ENCODE peak calls at places on chromosome 2, in ten cellular contexts. T is tibial nerve; O is K562; C is H1; Y is left ventricle myocardium inferior; D is GM23248; Z is A549; G is coronary artery; R is CD8-positive, alpha-beta T cell; V is uterus. W is an unnamed sample.

GRCh38 chr2:190407246-190407661 is 901 bp upstream of the MFSD6 start:
- DNase-seq in C (no peak), Y (no peak), O (no peak), Z (no peak), V (no peak), R (peak; percentile 87), D (no peak), T (no peak), G (no peak), W (no peak)

GRCh38 chr2:138581909-138582308 is 80.3 kb downstream of the SPOPL start:
- DNase-seq in V (no peak), D (no peak), R (no peak), G (no peak), Z (no peak), O (no peak), C (no peak), Y (no peak), T (no peak), W (no peak)

GRCh38 chr2:85111819-85112281 is 21.3 kb upstream of the TCF7L1 start:
- DNase-seq in Z (no peak), O (no peak), G (no peak), Y (no peak), T (no peak), C (no peak), D (peak; percentile 87), V (no peak), R (no peak), W (no peak)

GRCh38 chr2:20467789-20468548 is 21.1 kb downstream of the RHOB start:
- DNase-seq in T (no peak), V (no peak), Z (no peak), G (peak; percentile 31), C (no peak), Y (no peak), D (no peak), R (no peak), O (no peak), W (no peak)

GRCh38 chr2:174544156-174544555 is 53.4 kb downstream of the WIPF1 start:
- DNase-seq in R (no peak), C (no peak), O (no peak), D (no peak), T (no peak), Z (no peak), Y (no peak), V (no peak), G (no peak), W (peak; percentile 93)

GRCh38 chr2:163312723-163313122 is 423.1 kb downstream of the FIGN start:
- DNase-seq in T (no peak), D (no peak), Y (no peak), G (no peak), Z (no peak), O (no peak), C (no peak), R (no peak), V (no peak), W (no peak)

GRCh38 chr2:240959214-240959940 is 39.0 kb upstream of the SNED1 start:
- DNase-seq in R (no peak), C (no peak), Y (no peak), D (no peak), G (peak; percentile 65), T (peak; percentile 12), V (no peak), Z (no peak), O (no peak), W (peak; percentile 4)

GRCh38 chr2:85887566-85888019 is 1.2 kb downstream of the ST3GAL5 start:
- DNase-seq in V (peak; percentile 52), Z (peak; percentile 43), O (no peak), G (no peak), R (peak; percentile 63), C (no peak), T (peak; percentile 27), D (peak; percentile 84), Y (peak; percentile 57), W (peak; percentile 83)

DNA sequence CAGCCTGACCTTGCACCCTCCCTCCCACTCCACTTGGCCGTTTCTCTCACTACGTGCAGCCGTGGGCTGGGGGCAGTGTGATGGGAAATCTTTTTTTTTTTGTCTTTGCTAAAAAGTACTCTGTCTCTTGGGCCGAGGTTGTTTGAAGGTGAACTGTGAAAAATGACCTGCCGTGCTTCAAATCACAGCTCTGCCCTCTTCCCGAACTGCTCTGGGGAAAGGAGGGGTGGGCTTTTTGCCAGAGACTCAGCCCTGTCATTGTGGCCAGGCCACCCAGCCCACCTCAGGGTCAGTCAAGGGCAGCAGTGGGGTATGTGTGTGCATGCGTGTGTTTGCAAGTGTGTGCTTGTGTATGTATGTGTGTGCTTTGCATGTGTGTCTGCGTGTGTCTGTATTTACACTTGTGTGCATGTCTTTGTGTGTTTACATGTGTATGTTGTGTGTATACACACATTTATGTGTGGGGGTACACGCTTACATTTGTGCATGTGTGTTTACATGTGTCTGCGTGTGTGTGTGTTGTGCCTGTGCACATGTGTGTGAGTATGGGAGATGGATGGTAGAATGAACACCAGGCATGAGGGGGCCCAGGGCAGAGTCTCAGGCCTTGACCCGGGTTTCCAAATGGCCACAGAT is 61.3 kb upstream of the HAAO start:
- DNase-seq in G (no peak), Y (no peak), D (no peak), T (no peak), V (no peak), O (no peak), C (no peak), Z (no peak), R (no peak), W (no peak)
- H3K27ac ChIP-seq in G (peak overlapping the region; percentile 82), Y (peak overlapping the region; percentile 81), D (peak overlapping the region; percentile 49), T (peak overlapping the region; percentile 77), V (peak overlapping the region; percentile 83), O (no peak overlapping the region), C (no peak overlapping the region), Z (no peak overlapping the region), R (no peak overlapping the region), W (peak overlapping the region; percentile 48)

DNA sequence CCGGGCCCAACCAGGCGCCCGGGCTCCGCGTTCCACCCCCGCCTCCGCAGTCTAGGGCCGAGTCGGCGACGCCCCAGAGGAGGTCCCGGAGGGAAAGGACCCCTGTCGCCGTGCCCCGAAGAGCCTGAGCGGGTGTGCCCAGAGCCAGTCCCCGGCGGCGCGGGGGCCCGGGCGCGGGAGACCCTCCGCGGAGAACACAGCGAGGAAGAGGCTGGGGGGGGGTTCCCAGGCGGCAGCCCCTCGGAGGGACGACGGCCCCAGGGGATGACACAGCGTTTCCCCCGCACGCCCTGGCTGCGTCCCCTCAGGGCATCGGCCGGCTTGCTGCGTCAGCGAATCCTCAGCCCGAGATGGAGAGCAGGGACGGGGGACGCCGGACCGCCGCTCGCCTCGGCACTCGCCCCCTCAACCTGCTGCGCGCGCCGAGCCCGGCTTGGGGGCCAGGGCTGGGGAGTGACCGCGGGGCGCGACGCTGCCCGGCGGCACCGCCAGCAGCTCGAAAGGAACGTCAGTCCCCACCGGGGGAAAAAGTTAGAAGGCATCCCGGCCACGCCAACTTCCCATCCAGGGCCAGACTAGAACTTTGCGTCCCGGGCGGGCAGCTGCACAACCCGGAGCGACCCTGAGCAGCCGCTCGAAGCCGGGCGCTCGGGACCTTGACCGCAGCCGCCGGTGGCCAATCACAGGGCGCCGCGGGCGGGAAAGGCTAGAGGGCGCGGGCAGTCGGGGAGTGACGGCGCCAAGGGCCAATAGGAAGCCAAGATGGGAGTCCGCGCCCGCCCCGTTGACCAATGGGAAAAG is 661 bp downstream of the SFXN5 start:
- DNase-seq in R (peak; percentile 90), C (peak; percentile 82), O (peak; percentile 99), Z (peak; percentile 98), T (peak; percentile 99), V (peak; percentile 99), Y (peak; percentile 99), D (peak; percentile 98), G (peak; percentile 98), W (peak; percentile 99)
- H3K27ac ChIP-seq in R (peak overlapping the region; percentile 73), C (peak overlapping the region; percentile 89), O (peak overlapping the region; percentile 95), Z (peak overlapping the region; percentile 93), T (peak overlapping the region; percentile 95), V (peak overlapping the region; percentile 94), Y (peak overlapping the region; percentile 100), D (peak overlapping the region; percentile 83), G (peak overlapping the region; percentile 96), W (peak overlapping the region; percentile 92)

DNA sequence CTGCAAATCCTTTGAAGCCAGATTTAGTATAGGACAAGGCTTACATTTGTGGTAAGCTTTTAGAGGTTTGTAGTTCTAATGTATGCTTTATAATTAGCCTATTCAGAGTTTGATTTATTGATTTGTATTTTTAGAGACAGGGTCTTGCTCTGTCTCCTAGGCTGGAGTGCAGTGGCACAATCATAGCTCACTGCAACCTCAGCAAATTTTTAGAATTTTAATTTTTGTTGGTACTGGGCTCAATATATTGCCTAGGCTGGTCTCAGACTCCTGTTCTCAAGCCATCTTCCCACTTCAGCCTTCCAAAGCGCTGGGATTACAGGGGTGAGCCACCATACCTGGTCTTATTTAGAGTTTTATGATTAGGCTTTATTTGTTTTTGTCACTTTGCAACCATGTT is 4.5 kb downstream of the KCNJ13 start:
- DNase-seq in Z (no peak), V (no peak), G (no peak), C (no peak), Y (no peak), R (no peak), T (no peak), O (no peak), D (no peak), W (no peak)
- H3K27ac ChIP-seq in Z (no peak overlapping the region), V (no peak overlapping the region), G (no peak overlapping the region), C (no peak overlapping the region), Y (no peak overlapping the region), R (no peak overlapping the region), T (no peak overlapping the region), O (no peak overlapping the region), D (no peak overlapping the region), W (no peak overlapping the region)

GRCh38 chr2:16105178-16105663 is 164.9 kb downstream of the MYCN start:
- DNase-seq in T (no peak), Z (no peak), O (no peak), D (no peak), C (no peak), G (no peak), Y (no peak), R (no peak), V (no peak), W (no peak)

GRCh38 chr2:16103614-16104344 is 163.4 kb downstream of the MYCN start:
- DNase-seq in T (no peak), Y (no peak), O (no peak), D (no peak), R (no peak), C (peak; percentile 46), V (no peak), G (no peak), Z (no peak), W (no peak)

GRCh38 chr2:16105664-16106281 is 165.4 kb downstream of the MYCN start:
- DNase-seq in D (no peak), G (no peak), R (no peak), C (peak; percentile 97), Z (no peak), Y (no peak), O (no peak), V (no peak), T (no peak), W (no peak)

GRCh38 chr2:16102976-16103380 is 162.6 kb downstream of the MYCN start:
- DNase-seq in O (no peak), Z (no peak), V (no peak), T (no peak), Y (no peak), C (no peak), D (no peak), G (no peak), R (no peak), W (no peak)

DNA sequence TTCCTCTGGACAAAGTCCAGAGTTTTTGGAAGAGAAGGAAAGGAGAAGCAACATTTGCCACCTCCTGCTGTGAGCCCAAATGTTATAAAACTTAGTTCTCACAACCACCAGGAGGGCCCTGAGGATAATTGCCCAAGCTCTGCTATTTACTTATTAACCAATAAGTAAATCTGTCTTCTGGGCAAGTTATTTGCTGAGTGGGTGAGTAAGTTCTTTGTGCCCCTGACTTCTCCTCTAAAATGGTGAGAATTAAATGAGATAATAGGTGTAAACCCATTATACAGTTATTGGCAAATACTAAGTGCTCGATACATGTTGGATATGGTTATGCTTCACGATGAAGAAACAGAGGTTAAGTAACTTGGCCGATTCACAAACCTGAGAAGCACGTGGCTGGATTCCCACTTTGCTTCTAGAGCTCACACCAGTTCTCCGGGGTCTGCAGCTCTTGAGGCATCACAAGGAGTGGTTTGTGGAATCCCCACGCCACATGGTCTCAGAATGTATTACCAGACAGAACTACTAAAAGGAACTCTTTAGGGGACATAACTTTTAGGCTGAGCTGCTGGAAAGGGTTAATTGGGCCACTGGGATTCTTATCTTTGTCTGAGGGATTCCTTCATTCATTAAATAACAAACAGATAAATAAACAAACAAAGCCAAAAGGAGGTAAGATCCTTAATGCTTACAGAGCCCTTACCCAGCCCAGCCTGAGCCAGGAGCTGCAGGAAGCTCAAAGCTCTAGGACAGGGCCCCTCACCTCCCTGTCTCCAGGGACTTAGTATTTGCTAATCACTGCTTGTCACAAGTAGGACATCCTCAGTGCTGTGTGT is 164.2 kb downstream of the MYCN start:
- DNase-seq in T (no peak), V (no peak), R (no peak), G (no peak), Z (peak; percentile 16), Y (no peak), D (no peak), O (no peak), C (peak; percentile 49), W (no peak)
- H3K27ac ChIP-seq in T (no peak overlapping the region), V (no peak overlapping the region), R (no peak overlapping the region), G (no peak overlapping the region), Z (peak overlapping the region; percentile 51), Y (no peak overlapping the region), D (no peak overlapping the region), O (no peak overlapping the region), C (peak overlapping the region; percentile 89), W (no peak overlapping the region)

W was measured in SJCRH30.